ENCODE peak calls at places on chromosomes 3 and 15, in six cellular contexts. M is activated naive CD8-positive, alpha-beta T cell treated with anti-CD3 and anti-CD28 coated beads for 36 hours; A is EL; N is stimulated activated naive CD8-positive, alpha-beta T cell treated with anti-CD3 and anti-CD28 coated beads, Interleukin-15, amount 100 ng/mL, for 72 hours; I is osteocyte; C is heart left ventricle. D is an unnamed sample.

GRCh38 chr3:61563614-61564404 is 2.4 kb downstream of the PTPRG start:
- DNase-seq in C (no peak), M (no peak), N (no peak), A (no peak), I (no peak), D (no peak)

GRCh38 chr15:68658151-68658550 is 79.4 kb downstream of the CORO2B start:
- DNase-seq in C (no peak), N (no peak), I (no peak), A (no peak), M (no peak), D (peak; percentile 34)

GRCh38 chr3:149621218-149622005 is 36.4 kb downstream of the WWTR1 start:
- DNase-seq in C (no peak), N (no peak), A (peak; percentile 85), I (no peak), M (no peak), D (no peak)

GRCh38 chr15:85523530-85523929 is 143.1 kb downstream of the AKAP13 start:
- DNase-seq in I (no peak), N (no peak), C (no peak), A (no peak), M (no peak), D (no peak)

GRCh38 chr3:129695203-129695602 is 88.7 kb upstream of the PLXND1 start:
- DNase-seq in N (no peak), C (no peak), A (no peak), I (no peak), M (no peak), D (no peak)

GRCh38 chr15:55991841-55992768 is 1.3 kb downstream of the NEDD4 start:
- DNase-seq in M (no peak), C (no peak), A (peak; percentile 8), I (no peak), N (no peak), D (no peak)

GRCh38 chr3:78101363-78101762 is 1061.5 kb downstream of the ROBO2 start:
- DNase-seq in M (no peak), N (no peak), I (no peak), A (peak; percentile 26), C (no peak), D (no peak)

GRCh38 chr3:34988296-34988695 is 651.0 kb upstream of the ARPP21 start:
- DNase-seq in A (no peak), N (no peak), M (no peak), I (no peak), C (no peak), D (no peak)

GRCh38 chr15:87348746-87349145 is 907.8 kb downstream of the NTRK3 start:
- DNase-seq in N (no peak), C (no peak), I (no peak), A (peak; percentile 71), M (no peak), D (no peak)

GRCh38 chr3:49012441-49013017 is 5.3 kb downstream of the WDR6 start:
- DNase-seq in A (no peak), C (peak; percentile 63), I (no peak), M (no peak), N (no peak), D (no peak)

GRCh38 chr15:43877371-43877770 is 50.6 kb downstream of the WDR76 start:
- DNase-seq in I (no peak), C (no peak), N (no peak), A (no peak), M (no peak), D (no peak)

GRCh38 chr3:194935061-194935460 is 249.4 kb downstream of the FAM43A start:
- DNase-seq in I (no peak), M (no peak), N (no peak), C (no peak), A (no peak), D (peak; percentile 60)

GRCh38 chr3:88262527-88262926 is 112.8 kb downstream of the C3orf38 start:
- DNase-seq in I (no peak), M (no peak), C (no peak), N (no peak), A (no peak), D (no peak)

GRCh38 chr3:196012481-196012880 is 69.4 kb downstream of the TFRC start:
- DNase-seq in C (no peak), I (no peak), N (no peak), M (no peak), A (peak; percentile 61), D (no peak)

GRCh38 chr3:143000525-143000924 is 845 bp upstream of the U2SURP start:
- DNase-seq in M (no peak), A (peak; percentile 50), I (no peak), N (no peak), C (no peak), D (no peak)

GRCh38 chr3:9141903-9142302 is 107.5 kb downstream of the SRGAP3 start:
- DNase-seq in M (no peak), N (no peak), I (no peak), A (no peak), C (no peak), D (no peak)

GRCh38 chr3:114121996-114122709 is 56.7 kb downstream of the DRD3 start:
- DNase-seq in A (peak; percentile 44), M (no peak), C (no peak), I (no peak), N (no peak), D (no peak)

GRCh38 chr3:16338124-16338523 is 73.1 kb downstream of the OXNAD1 start:
- DNase-seq in C (no peak), M (peak; percentile 54), N (peak; percentile 41), I (no peak), A (peak; percentile 12), D (peak; percentile 55)

GRCh38 chr3:184085389-184085852 is 11.4 kb upstream of the HTR3E start:
- DNase-seq in I (no peak), N (no peak), A (peak; percentile 34), C (no peak), M (no peak), D (no peak)

GRCh38 chr3:185353823-185354614 is 8.9 kb upstream of the MAP3K13 start:
- DNase-seq in I (no peak), A (peak; percentile 74), M (peak; percentile 77), C (peak; percentile 43), N (peak; percentile 78), D (peak; percentile 54)

GRCh38 chr15:67196672-67197363 is 57.6 kb downstream of the AAGAB start:
- DNase-seq in A (peak; percentile 85), I (no peak), C (no peak), M (no peak), N (no peak), D (no peak)

GRCh38 chr3:11053926-11054503 is 61.5 kb downstream of the SLC6A1 start:
- DNase-seq in C (no peak), I (no peak), N (no peak), M (no peak), A (no peak), D (no peak)

GRCh38 chr3:184688251-184688851 is 23.5 kb downstream of the MAGEF1 start:
- DNase-seq in C (peak; percentile 50), N (no peak), A (peak; percentile 94), M (no peak), I (no peak), D (no peak)

GRCh38 chr3:31533169-31533870 is 595 bp downstream of the STT3B start:
- DNase-seq in M (peak; percentile 64), I (peak; percentile 85), A (peak; percentile 51), N (peak; percentile 66), C (peak; percentile 64), D (peak; percentile 69)

GRCh38 chr3:105369501-105370371 is 3.0 kb downstream of the ALCAM start:
- DNase-seq in N (peak; percentile 66), M (peak; percentile 50), I (peak; percentile 87), C (peak; percentile 61), A (peak; percentile 81), D (peak; percentile 84)

GRCh38 chr3:53493997-53494791 is at the start of gene CACNA1D:
- DNase-seq in N (no peak), C (no peak), A (no peak), M (peak; percentile 17), I (no peak), D (no peak)

GRCh38 chr3:89380006-89380405 is 272.6 kb downstream of the EPHA3 start:
- DNase-seq in C (no peak), I (no peak), A (no peak), N (no peak), M (no peak), D (no peak)

GRCh38 chr3:152374260-152374990 is 105.7 kb downstream of the MBNL1 start:
- DNase-seq in N (no peak), C (no peak), A (no peak), M (no peak), I (no peak), D (no peak)

GRCh38 chr3:11949351-11949750 is 54.8 kb upstream of the SYN2 start:
- DNase-seq in M (no peak), C (no peak), N (no peak), I (peak; percentile 60), A (no peak), D (no peak)

GRCh38 chr15:85010472-85011209 is 29.0 kb downstream of the PDE8A start:
- DNase-seq in C (no peak), I (no peak), M (no peak), N (no peak), A (no peak), D (no peak)

GRCh38 chr3:63521657-63522056 is 130.8 kb upstream of the SNTN start:
- DNase-seq in C (no peak), M (no peak), A (no peak), I (no peak), N (no peak), D (no peak)

GRCh38 chr15:57220220-57220619 is 156.1 kb upstream of the CGNL1 start:
- DNase-seq in N (no peak), M (no peak), C (no peak), A (peak; percentile 84), I (no peak), D (no peak)

D was measured in Right ventricle myocardium superior.